ENCODE peak calls at places on chromosomes 3 and 15, in seven cellular contexts. One of them, this sample, is unnamed.

GRCh38 chr15:44298878-44299277 is 10.4 kb downstream of the GOLM2 start:
- DNase-seq in uterus: no peak
- DNase-seq in dorsolateral prefrontal cortex: no peak
- DNase-seq in MM.1S: no peak
- DNase-seq in pancreas: no peak
- DNase-seq in hepatocyte: no peak
- DNase-seq in aorta: no peak
- DNase-seq in this sample: no peak

GRCh38 chr3:160343132-160343531 is 55.9 kb downstream of the IFT80 start:
- DNase-seq in hepatocyte: peak; percentile 14
- DNase-seq in MM.1S: peak; percentile 40
- DNase-seq in uterus: no peak
- DNase-seq in dorsolateral prefrontal cortex: no peak
- DNase-seq in aorta: no peak
- DNase-seq in pancreas: no peak
- DNase-seq in this sample: no peak

GRCh38 chr3:74267583-74268184 is 346.8 kb downstream of the CNTN3 start:
- DNase-seq in dorsolateral prefrontal cortex: no peak
- DNase-seq in MM.1S: no peak
- DNase-seq in hepatocyte: peak; percentile 81
- DNase-seq in uterus: peak; percentile 32
- DNase-seq in aorta: no peak
- DNase-seq in pancreas: peak; percentile 20
- DNase-seq in this sample: no peak

GRCh38 chr15:39774688-39775267 is 7.9 kb downstream of the FSIP1 start:
- DNase-seq in aorta: no peak
- DNase-seq in dorsolateral prefrontal cortex: no peak
- DNase-seq in MM.1S: peak; percentile 67
- DNase-seq in uterus: no peak
- DNase-seq in pancreas: no peak
- DNase-seq in hepatocyte: no peak
- DNase-seq in this sample: no peak

GRCh38 chr3:166425900-166426611 is 588.8 kb upstream of the BCHE start:
- DNase-seq in pancreas: no peak
- DNase-seq in uterus: no peak
- DNase-seq in dorsolateral prefrontal cortex: no peak
- DNase-seq in hepatocyte: peak; percentile 8
- DNase-seq in MM.1S: no peak
- DNase-seq in aorta: no peak
- DNase-seq in this sample: no peak

GRCh38 chr15:96329403-96329981 is 1.0 kb upstream of the NR2F2 start:
- DNase-seq in MM.1S: no peak
- DNase-seq in pancreas: no peak
- DNase-seq in aorta: no peak
- DNase-seq in dorsolateral prefrontal cortex: no peak
- DNase-seq in hepatocyte: no peak
- DNase-seq in uterus: no peak
- DNase-seq in this sample: no peak

GRCh38 chr3:23389089-23389488 is 186.0 kb downstream of the UBE2E2 start:
- DNase-seq in aorta: no peak
- DNase-seq in MM.1S: no peak
- DNase-seq in dorsolateral prefrontal cortex: no peak
- DNase-seq in uterus: no peak
- DNase-seq in hepatocyte: no peak
- DNase-seq in pancreas: no peak
- DNase-seq in this sample: no peak

GRCh38 chr15:43799209-43799944 is 643 bp downstream of the SERINC4 start:
- DNase-seq in pancreas: peak; percentile 36
- DNase-seq in uterus: no peak
- DNase-seq in dorsolateral prefrontal cortex: no peak
- DNase-seq in MM.1S: no peak
- DNase-seq in aorta: no peak
- DNase-seq in hepatocyte: no peak
- DNase-seq in this sample: no peak

GRCh38 chr3:13533823-13534435 is 15.0 kb upstream of the FBLN2 start:
- DNase-seq in MM.1S: no peak
- DNase-seq in dorsolateral prefrontal cortex: no peak
- DNase-seq in hepatocyte: no peak
- DNase-seq in aorta: peak; percentile 57
- DNase-seq in uterus: no peak
- DNase-seq in pancreas: no peak
- DNase-seq in this sample: no peak

GRCh38 chr3:180855364-180855763 is 57.1 kb upstream of the FXR1 start:
- DNase-seq in aorta: no peak
- DNase-seq in dorsolateral prefrontal cortex: no peak
- DNase-seq in uterus: no peak
- DNase-seq in pancreas: no peak
- DNase-seq in MM.1S: peak; percentile 65
- DNase-seq in hepatocyte: no peak
- DNase-seq in this sample: no peak

GRCh38 chr3:85251766-85252165 is 293.0 kb downstream of the CADM2 start:
- DNase-seq in MM.1S: peak; percentile 44
- DNase-seq in dorsolateral prefrontal cortex: no peak
- DNase-seq in hepatocyte: no peak
- DNase-seq in uterus: no peak
- DNase-seq in pancreas: no peak
- DNase-seq in aorta: no peak
- DNase-seq in this sample: no peak

GRCh38 chr15:68578175-68578959 is 426 bp upstream of the CORO2B start:
- DNase-seq in aorta: peak; percentile 94
- DNase-seq in hepatocyte: peak; percentile 78
- DNase-seq in dorsolateral prefrontal cortex: peak; percentile 86
- DNase-seq in uterus: peak; percentile 80
- DNase-seq in MM.1S: no peak
- DNase-seq in pancreas: no peak
- DNase-seq in this sample: no peak

GRCh38 chr3:194512895-194513601 is 26.2 kb upstream of the ATP13A3 start:
- DNase-seq in hepatocyte: peak; percentile 71
- DNase-seq in uterus: no peak
- DNase-seq in MM.1S: peak; percentile 30
- DNase-seq in dorsolateral prefrontal cortex: no peak
- DNase-seq in pancreas: peak; percentile 39
- DNase-seq in aorta: no peak
- DNase-seq in this sample: no peak

GRCh38 chr3:126213376-126214044 is 33.1 kb upstream of the ALDH1L1 start:
- DNase-seq in pancreas: no peak
- DNase-seq in MM.1S: no peak
- DNase-seq in uterus: no peak
- DNase-seq in aorta: no peak
- DNase-seq in dorsolateral prefrontal cortex: no peak
- DNase-seq in hepatocyte: no peak
- DNase-seq in this sample: no peak

GRCh38 chr3:100030346-100030745 is 84.0 kb downstream of the FILIP1L start:
- DNase-seq in pancreas: no peak
- DNase-seq in MM.1S: no peak
- DNase-seq in dorsolateral prefrontal cortex: no peak
- DNase-seq in hepatocyte: no peak
- DNase-seq in aorta: no peak
- DNase-seq in uterus: no peak
- DNase-seq in this sample: peak; percentile 32

GRCh38 chr3:124919756-124920155 is 14.8 kb downstream of the MUC13 start:
- DNase-seq in hepatocyte: no peak
- DNase-seq in dorsolateral prefrontal cortex: no peak
- DNase-seq in MM.1S: no peak
- DNase-seq in aorta: no peak
- DNase-seq in uterus: no peak
- DNase-seq in pancreas: no peak
- DNase-seq in this sample: no peak

GRCh38 chr3:18657858-18658820 is 233.0 kb upstream of the SATB1 start:
- DNase-seq in dorsolateral prefrontal cortex: no peak
- DNase-seq in uterus: no peak
- DNase-seq in hepatocyte: peak; percentile 5
- DNase-seq in aorta: no peak
- DNase-seq in pancreas: peak; percentile 30
- DNase-seq in MM.1S: no peak
- DNase-seq in this sample: no peak

GRCh38 chr15:35061171-35062163 is 23.6 kb downstream of the NANOGP8 start:
- DNase-seq in pancreas: no peak
- DNase-seq in hepatocyte: no peak
- DNase-seq in dorsolateral prefrontal cortex: no peak
- DNase-seq in uterus: no peak
- DNase-seq in MM.1S: no peak
- DNase-seq in aorta: no peak
- DNase-seq in this sample: no peak

GRCh38 chr3:37161351-37161750 is 13.0 kb downstream of the LRRFIP2 start:
- DNase-seq in hepatocyte: no peak
- DNase-seq in dorsolateral prefrontal cortex: no peak
- DNase-seq in pancreas: no peak
- DNase-seq in aorta: no peak
- DNase-seq in MM.1S: no peak
- DNase-seq in uterus: no peak
- DNase-seq in this sample: no peak

DNA sequence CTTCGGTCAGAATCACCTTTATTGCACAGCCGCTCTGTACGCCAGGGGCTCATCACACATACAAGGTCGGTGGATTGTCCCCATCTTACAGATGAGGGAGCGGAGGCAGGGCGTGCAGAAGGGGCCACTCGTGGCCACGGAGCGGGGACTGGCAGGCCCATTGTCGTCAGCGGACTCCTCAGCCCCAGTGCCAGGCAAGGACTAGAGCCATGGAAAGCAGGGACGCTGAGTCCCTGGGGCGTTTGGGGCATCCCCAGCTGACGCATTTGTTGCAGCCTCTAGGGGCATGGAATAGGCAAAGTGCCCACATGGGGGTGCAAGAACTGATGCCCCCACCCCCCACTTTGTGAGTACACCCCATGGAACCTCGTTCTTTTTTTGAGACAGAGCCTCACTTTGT is 29.8 kb upstream of the FURIN start:
- DNase-seq in uterus: no peak
- DNase-seq in MM.1S: no peak
- DNase-seq in pancreas: no peak
- DNase-seq in aorta: no peak
- DNase-seq in dorsolateral prefrontal cortex: no peak
- DNase-seq in hepatocyte: no peak
- DNase-seq in this sample: no peak
- H3K4me3 ChIP-seq in uterus: no peak overlapping the region
- H3K4me3 ChIP-seq in MM.1S: no peak overlapping the region
- H3K4me3 ChIP-seq in pancreas: no peak overlapping the region
- H3K4me3 ChIP-seq in aorta: no peak overlapping the region
- H3K4me3 ChIP-seq in dorsolateral prefrontal cortex: no peak overlapping the region
- H3K4me3 ChIP-seq in hepatocyte: no peak overlapping the region
- H3K4me3 ChIP-seq in this sample: no peak overlapping the region

DNA sequence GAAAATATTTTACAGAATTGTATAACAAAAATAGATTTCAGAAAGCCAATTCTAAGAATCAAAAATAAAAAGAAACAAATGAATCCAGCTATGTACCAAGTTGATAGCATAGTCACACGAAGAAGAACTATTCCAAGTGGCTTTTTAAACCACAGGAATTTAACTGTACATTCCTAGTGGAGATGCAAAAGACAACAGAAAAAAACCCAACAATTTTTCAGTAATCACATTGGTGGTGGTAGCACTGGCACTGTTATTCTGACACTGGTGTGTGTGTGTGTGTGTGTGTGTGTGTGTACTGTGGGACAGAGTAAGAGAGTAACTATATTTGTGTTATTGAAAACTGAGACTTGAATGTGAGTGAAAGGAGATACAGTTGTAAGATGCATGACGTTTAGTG is 9.1 kb downstream of the BFSP2 start:
- DNase-seq in aorta: no peak
- DNase-seq in uterus: no peak
- DNase-seq in dorsolateral prefrontal cortex: no peak
- DNase-seq in pancreas: no peak
- DNase-seq in MM.1S: no peak
- DNase-seq in hepatocyte: no peak
- DNase-seq in this sample: no peak
- H3K27me3 ChIP-seq in aorta: no peaks in the 10 kb centered on the region
- H3K27me3 ChIP-seq in uterus: no peaks in the 10 kb centered on the region
- H3K27me3 ChIP-seq in dorsolateral prefrontal cortex: no peaks in the 10 kb centered on the region
- H3K27me3 ChIP-seq in pancreas: peaks cover 4% of the 10 kb centered on the region
- H3K27me3 ChIP-seq in MM.1S: no peaks in the 10 kb centered on the region
- H3K27me3 ChIP-seq in hepatocyte: peaks cover 3% of the 10 kb centered on the region
- H3K27me3 ChIP-seq in this sample: no peaks in the 10 kb centered on the region

GRCh38 chr15:64379216-64379960 is 1.9 kb downstream of the PCLAF start:
- DNase-seq in pancreas: no peak
- DNase-seq in aorta: no peak
- DNase-seq in dorsolateral prefrontal cortex: no peak
- DNase-seq in uterus: no peak
- DNase-seq in MM.1S: no peak
- DNase-seq in hepatocyte: no peak
- DNase-seq in this sample: no peak
- H3K4me3 ChIP-seq in pancreas: no peak overlapping the region
- H3K4me3 ChIP-seq in aorta: no peak overlapping the region
- H3K4me3 ChIP-seq in dorsolateral prefrontal cortex: no peak overlapping the region
- H3K4me3 ChIP-seq in uterus: no peak overlapping the region
- H3K4me3 ChIP-seq in MM.1S: peak overlapping the region; percentile 27
- H3K4me3 ChIP-seq in hepatocyte: no peak overlapping the region
- H3K4me3 ChIP-seq in this sample: peak overlapping the region; percentile 77

GRCh38 chr15:90666135-90666909 is 50.8 kb upstream of the BLM start:
- DNase-seq in dorsolateral prefrontal cortex: no peak
- DNase-seq in pancreas: no peak
- DNase-seq in aorta: no peak
- DNase-seq in hepatocyte: no peak
- DNase-seq in MM.1S: no peak
- DNase-seq in uterus: no peak
- DNase-seq in this sample: no peak

GRCh38 chr15:90671216-90671615 is 45.9 kb upstream of the BLM start:
- DNase-seq in pancreas: no peak
- DNase-seq in uterus: no peak
- DNase-seq in MM.1S: no peak
- DNase-seq in aorta: no peak
- DNase-seq in hepatocyte: no peak
- DNase-seq in dorsolateral prefrontal cortex: no peak
- DNase-seq in this sample: no peak

GRCh38 chr15:90665288-90666134 is 51.6 kb upstream of the BLM start:
- DNase-seq in aorta: peak; percentile 87
- DNase-seq in hepatocyte: no peak
- DNase-seq in MM.1S: no peak
- DNase-seq in uterus: peak; percentile 68
- DNase-seq in pancreas: peak; percentile 59
- DNase-seq in dorsolateral prefrontal cortex: peak; percentile 73
- DNase-seq in this sample: peak; percentile 94

GRCh38 chr15:90664650-90665287 is 52.4 kb upstream of the BLM start:
- DNase-seq in pancreas: no peak
- DNase-seq in uterus: peak; percentile 39
- DNase-seq in hepatocyte: no peak
- DNase-seq in dorsolateral prefrontal cortex: peak; percentile 59
- DNase-seq in MM.1S: no peak
- DNase-seq in aorta: peak; percentile 87
- DNase-seq in this sample: peak; percentile 77

DNA sequence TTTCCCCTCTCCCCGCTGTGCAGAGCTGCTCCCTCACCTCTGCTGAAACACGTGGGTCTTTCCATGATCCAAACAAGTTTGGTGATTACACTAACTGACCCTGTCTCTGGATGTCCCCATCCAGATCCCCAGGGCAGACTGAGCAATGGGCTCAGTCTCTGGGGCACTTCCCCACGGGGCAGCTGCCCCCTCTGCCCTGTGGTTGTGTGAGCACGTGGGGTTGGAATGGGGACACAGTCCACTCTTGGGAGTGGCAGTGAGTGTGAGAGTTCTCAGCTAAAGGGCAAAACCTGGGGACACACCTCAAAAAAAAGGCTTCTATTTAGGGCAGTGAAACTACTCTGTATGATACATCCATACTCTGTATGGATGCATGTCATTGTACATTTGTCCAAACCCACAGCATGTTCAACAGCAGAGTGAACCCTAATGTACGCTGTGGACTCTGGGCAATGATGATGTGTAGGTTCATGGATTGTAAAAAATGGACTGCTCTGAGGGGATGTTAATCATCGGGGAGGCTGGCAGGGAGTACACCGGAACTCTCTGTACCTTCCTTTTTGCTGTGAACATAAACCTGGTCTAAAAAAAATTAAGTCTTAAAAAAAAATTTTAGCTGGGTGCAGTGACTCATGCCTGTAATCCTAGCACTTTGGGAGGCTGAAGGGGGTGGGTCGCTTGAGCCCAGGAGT is 49.9 kb upstream of the BLM start:
- DNase-seq in MM.1S: no peak
- DNase-seq in hepatocyte: no peak
- DNase-seq in pancreas: no peak
- DNase-seq in uterus: no peak
- DNase-seq in dorsolateral prefrontal cortex: no peak
- DNase-seq in aorta: no peak
- DNase-seq in this sample: no peak
- H3K27me3 ChIP-seq in MM.1S: peaks cover 98% of the 10 kb centered on the region
- H3K27me3 ChIP-seq in hepatocyte: no peaks in the 10 kb centered on the region
- H3K27me3 ChIP-seq in pancreas: no peaks in the 10 kb centered on the region
- H3K27me3 ChIP-seq in uterus: no peaks in the 10 kb centered on the region
- H3K27me3 ChIP-seq in dorsolateral prefrontal cortex: no peaks in the 10 kb centered on the region
- H3K27me3 ChIP-seq in aorta: no peaks in the 10 kb centered on the region
- H3K27me3 ChIP-seq in this sample: no peaks in the 10 kb centered on the region